ENCODE peak calls at places on chromosomes 7 and 10, in four cellular contexts. H is A549, P is K562, T is GM12878. V is an unnamed sample.

GRCh38 chr10:118911361-118911760 is 118.2 kb upstream of the NANOS1 start:
- DNase-seq in H (peak; percentile 41), P (no peak), T (no peak), V (no peak)

GRCh38 chr10:74548676-74549075 is 277.7 kb upstream of the KAT6B start:
- DNase-seq in H (no peak), P (no peak), T (no peak), V (no peak)

GRCh38 chr7:108650487-108650886 is 80.8 kb downstream of the DNAJB9 start:
- DNase-seq in H (no peak), P (no peak), T (no peak), V (no peak)

GRCh38 chr10:62185914-62186692 is 82.5 kb downstream of the RTKN2 start:
- DNase-seq in H (no peak), P (no peak), T (no peak), V (no peak)

GRCh38 chr10:31956200-31956946 is 27.7 kb upstream of the ARHGAP12 start:
- DNase-seq in H (no peak), P (no peak), T (no peak), V (no peak)

GRCh38 chr10:113273877-113274829 is 278.7 kb upstream of the HABP2 start:
- DNase-seq in H (no peak), P (no peak), T (no peak), V (no peak)

GRCh38 chr10:106537866-106538265 is 626.6 kb downstream of the SORCS1 start:
- DNase-seq in H (no peak), P (no peak), T (no peak), V (no peak)

GRCh38 chr10:89047397-89047796 is 56.8 kb downstream of the FAS start:
- DNase-seq in H (no peak), P (no peak), T (no peak), V (no peak)

GRCh38 chr7:107150375-107151073 is 18.3 kb upstream of the HBP1 start:
- DNase-seq in H (peak; percentile 18), P (peak; percentile 62), T (no peak), V (peak; percentile 79)

GRCh38 chr10:33661580-33662269 is 327.3 kb upstream of the NRP1 start:
- DNase-seq in H (peak; percentile 42), P (no peak), T (no peak), V (peak; percentile 91)

GRCh38 chr10:8146650-8147049 is 92.2 kb downstream of the GATA3 start:
- DNase-seq in H (no peak), P (no peak), T (no peak), V (no peak)

GRCh38 chr10:60350400-60350799 is 39.3 kb downstream of the ANK3 start:
- DNase-seq in H (no peak), P (no peak), T (no peak), V (no peak)

GRCh38 chr7:70925411-70926115 is 206.4 kb upstream of the GALNT17 start:
- DNase-seq in H (no peak), P (no peak), T (no peak), V (no peak)

GRCh38 chr10:6119962-6120361 is 31.1 kb downstream of the RBM17 start:
- DNase-seq in H (no peak), P (no peak), T (no peak), V (no peak)

GRCh38 chr10:78305311-78305710 is 271.6 kb downstream of the RPS24 start:
- DNase-seq in H (no peak), P (no peak), T (no peak), V (no peak)

GRCh38 chr10:114538544-114538906 is 119.5 kb downstream of the ABLIM1 start:
- DNase-seq in H (no peak), P (no peak), T (no peak), V (peak; percentile 16)

GRCh38 chr7:26284995-26285632 is 6.5 kb upstream of the SNX10 start:
- DNase-seq in H (no peak), P (peak; percentile 42), T (no peak), V (peak; percentile 66)

GRCh38 chr10:80126876-80127275 is 5.7 kb upstream of the PLAC9 start:
- DNase-seq in H (no peak), P (no peak), T (no peak), V (no peak)

GRCh38 chr10:128883126-128884060 is 583.6 kb upstream of the MGMT start:
- DNase-seq in H (no peak), P (no peak), T (no peak), V (no peak)

GRCh38 chr7:335358-336148 is 45.6 kb downstream of the FOXL3 start:
- DNase-seq in H (no peak), P (no peak), T (no peak), V (no peak)

GRCh38 chr10:3786295-3786981 is 1.4 kb upstream of the KLF6 start:
- DNase-seq in H (no peak), P (no peak), T (no peak), V (no peak)
- TF ChIP-seq POLR2A in H (peak; percentile 25), P (peak; percentile 49), T (peak; percentile 58), V (no peak)

DNA sequence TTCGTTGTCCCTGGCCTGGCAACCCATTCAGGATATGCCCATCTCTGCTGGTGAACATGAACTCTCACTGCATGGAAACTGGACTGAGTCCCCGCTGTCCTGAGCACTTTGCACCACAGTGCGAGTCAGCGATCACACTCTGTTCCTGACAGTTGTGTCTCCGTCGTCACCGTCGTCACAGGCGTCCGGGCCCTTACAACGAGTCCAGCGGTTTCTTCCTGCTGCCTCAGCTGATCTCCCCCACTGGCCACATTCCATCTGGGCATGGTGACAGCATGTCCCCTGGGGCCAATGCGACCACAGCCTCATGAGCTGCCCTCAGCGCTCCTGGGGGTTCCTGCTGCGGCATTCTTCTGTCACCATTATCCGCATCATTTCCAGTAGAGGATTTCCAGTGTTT is 76.8 kb upstream of the KLF6 start:
- DNase-seq in H (no peak), P (no peak), T (no peak), V (no peak)
- TF ChIP-seq CTCF in H (no peak), P (no peak), T (no peak), V (no peak)

GRCh38 chr10:24513155-24513554 is 210.5 kb downstream of the ARHGAP21 start:
- DNase-seq in H (no peak), P (no peak), T (no peak), V (peak; percentile 34)
- TF ChIP-seq MAX in H (no peak), P (no peak), T (no peak), V (no peak)

GRCh38 chr7:128343554-128344430 is at the start of gene RBM28:
- DNase-seq in H (peak; percentile 98), P (peak; percentile 98), T (peak; percentile 73), V (peak; percentile 97)
- TF ChIP-seq POLR2A in H (peak; percentile 96), P (peak; percentile 99), T (peak; percentile 94), V (peak; percentile 93)

V was measured in NB4.